ENCODE peak calls at places on chromosomes 1 and 21, in five cellular contexts. One of them, this sample, is unnamed.

GRCh38 chr1:185775505-185775904 is 41.3 kb downstream of the HMCN1 start:
- DNase-seq in NT2/D1: peak; percentile 11
- DNase-seq in suprapubic skin: no peak
- DNase-seq in astrocyte of the spinal cord: no peak
- DNase-seq in OCI-LY7: no peak
- DNase-seq in this sample: no peak

GRCh38 chr1:78522136-78522535 is 31.4 kb downstream of the PTGFR start:
- DNase-seq in OCI-LY7: no peak
- DNase-seq in suprapubic skin: no peak
- DNase-seq in astrocyte of the spinal cord: no peak
- DNase-seq in NT2/D1: no peak
- DNase-seq in this sample: no peak

GRCh38 chr1:233500111-233500510 is 113.8 kb upstream of the KCNK1 start:
- DNase-seq in OCI-LY7: no peak
- DNase-seq in astrocyte of the spinal cord: no peak
- DNase-seq in NT2/D1: no peak
- DNase-seq in suprapubic skin: no peak
- DNase-seq in this sample: no peak

GRCh38 chr1:223670458-223671159 is 5.1 kb upstream of the CAPN8 start:
- DNase-seq in astrocyte of the spinal cord: peak; percentile 18
- DNase-seq in OCI-LY7: peak; percentile 8
- DNase-seq in NT2/D1: peak; percentile 82
- DNase-seq in suprapubic skin: no peak
- DNase-seq in this sample: peak; percentile 84

GRCh38 chr1:215007880-215008279 is 74.7 kb upstream of the KCNK2 start:
- DNase-seq in astrocyte of the spinal cord: no peak
- DNase-seq in OCI-LY7: no peak
- DNase-seq in NT2/D1: no peak
- DNase-seq in suprapubic skin: no peak
- DNase-seq in this sample: no peak

GRCh38 chr1:226443439-226443838 is 35.5 kb upstream of the PARP1 start:
- DNase-seq in NT2/D1: no peak
- DNase-seq in astrocyte of the spinal cord: peak; percentile 84
- DNase-seq in OCI-LY7: no peak
- DNase-seq in suprapubic skin: no peak
- DNase-seq in this sample: no peak

GRCh38 chr21:31220567-31220966 is 123.5 kb downstream of the TIAM1 start:
- DNase-seq in suprapubic skin: no peak
- DNase-seq in NT2/D1: no peak
- DNase-seq in OCI-LY7: no peak
- DNase-seq in astrocyte of the spinal cord: peak; percentile 13
- DNase-seq in this sample: no peak

GRCh38 chr1:229420765-229421164 is 13.1 kb downstream of the ACTA1 start:
- DNase-seq in NT2/D1: no peak
- DNase-seq in astrocyte of the spinal cord: no peak
- DNase-seq in OCI-LY7: peak; percentile 20
- DNase-seq in suprapubic skin: no peak
- DNase-seq in this sample: no peak

GRCh38 chr1:84089470-84090261 is 54.4 kb upstream of the PRKACB start:
- DNase-seq in OCI-LY7: no peak
- DNase-seq in astrocyte of the spinal cord: peak; percentile 38
- DNase-seq in suprapubic skin: no peak
- DNase-seq in NT2/D1: no peak
- DNase-seq in this sample: no peak

GRCh38 chr1:223401873-223402789 is 8.9 kb downstream of the CCDC185 start:
- DNase-seq in suprapubic skin: no peak
- DNase-seq in astrocyte of the spinal cord: peak; percentile 73
- DNase-seq in NT2/D1: no peak
- DNase-seq in OCI-LY7: no peak
- DNase-seq in this sample: no peak

GRCh38 chr1:112075566-112075965 is 86.1 kb upstream of the KCND3 start:
- DNase-seq in astrocyte of the spinal cord: no peak
- DNase-seq in NT2/D1: no peak
- DNase-seq in OCI-LY7: no peak
- DNase-seq in suprapubic skin: no peak
- DNase-seq in this sample: no peak

GRCh38 chr1:160993544-160993943 is 27.4 kb downstream of the F11R start:
- DNase-seq in OCI-LY7: peak; percentile 50
- DNase-seq in suprapubic skin: no peak
- DNase-seq in NT2/D1: no peak
- DNase-seq in astrocyte of the spinal cord: peak; percentile 52
- DNase-seq in this sample: no peak

GRCh38 chr1:87151500-87152421 is 176.9 kb upstream of the LMO4 start:
- DNase-seq in NT2/D1: peak; percentile 80
- DNase-seq in astrocyte of the spinal cord: peak; percentile 77
- DNase-seq in OCI-LY7: peak; percentile 40
- DNase-seq in suprapubic skin: peak; percentile 71
- DNase-seq in this sample: peak; percentile 92

GRCh38 chr1:166032901-166033371 is 133.9 kb downstream of the FAM78B start:
- DNase-seq in astrocyte of the spinal cord: no peak
- DNase-seq in NT2/D1: no peak
- DNase-seq in OCI-LY7: no peak
- DNase-seq in suprapubic skin: no peak
- DNase-seq in this sample: no peak

GRCh38 chr1:21271550-21271949 is 18.7 kb downstream of the ECE1 start:
- DNase-seq in NT2/D1: no peak
- DNase-seq in suprapubic skin: no peak
- DNase-seq in OCI-LY7: no peak
- DNase-seq in astrocyte of the spinal cord: no peak
- DNase-seq in this sample: no peak

GRCh38 chr1:119766374-119766794 is 2.3 kb downstream of the HMGCS2 start:
- DNase-seq in suprapubic skin: no peak
- DNase-seq in OCI-LY7: no peak
- DNase-seq in astrocyte of the spinal cord: no peak
- DNase-seq in NT2/D1: no peak
- DNase-seq in this sample: no peak

GRCh38 chr1:154353460-154353904 is 28.2 kb downstream of the ATP8B2 start:
- DNase-seq in OCI-LY7: peak; percentile 12
- DNase-seq in astrocyte of the spinal cord: peak; percentile 22
- DNase-seq in NT2/D1: no peak
- DNase-seq in suprapubic skin: no peak
- DNase-seq in this sample: peak; percentile 50

DNA sequence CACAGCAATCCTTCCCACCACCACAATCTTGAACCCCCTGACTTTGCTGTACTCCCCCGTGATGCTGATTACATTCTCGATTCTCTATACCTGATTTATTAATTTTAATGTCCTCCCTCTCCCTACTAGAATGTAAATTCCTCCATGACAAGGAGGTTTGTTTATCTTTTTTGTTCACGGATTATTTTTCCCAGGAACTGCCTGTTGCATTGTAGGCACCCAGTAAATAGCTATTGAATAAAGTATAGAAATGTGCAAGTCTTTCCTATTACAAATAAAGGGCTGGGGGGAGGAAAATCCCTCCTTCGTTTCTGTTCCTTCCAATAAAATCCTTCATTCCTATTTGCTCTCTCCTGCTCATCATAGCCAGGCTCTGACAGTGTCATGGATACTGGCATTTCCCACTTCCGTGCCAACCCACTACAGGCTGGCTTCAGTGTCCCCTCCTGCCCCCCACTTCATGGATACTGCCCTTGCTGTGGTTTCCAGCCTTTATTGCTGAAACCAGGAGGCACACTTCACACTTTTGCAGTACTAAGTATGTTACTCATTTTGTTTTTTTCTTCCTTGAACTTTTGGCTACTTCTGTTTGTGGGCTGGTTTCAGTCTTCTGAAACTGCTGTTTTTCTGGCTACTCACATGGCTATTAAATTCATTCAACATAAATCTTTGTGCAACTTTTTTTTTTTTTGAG is 7.5 kb downstream of the KIF1B start:
- DNase-seq in NT2/D1: no peak
- DNase-seq in suprapubic skin: no peak
- DNase-seq in OCI-LY7: no peak
- DNase-seq in astrocyte of the spinal cord: peak; percentile 49
- DNase-seq in this sample: no peak
- H3K4me3 ChIP-seq in NT2/D1: no peak overlapping the region
- H3K4me3 ChIP-seq in suprapubic skin: no peak overlapping the region
- H3K4me3 ChIP-seq in OCI-LY7: no peak overlapping the region
- H3K4me3 ChIP-seq in astrocyte of the spinal cord: no peak overlapping the region
- H3K4me3 ChIP-seq in this sample: no peak overlapping the region

DNA sequence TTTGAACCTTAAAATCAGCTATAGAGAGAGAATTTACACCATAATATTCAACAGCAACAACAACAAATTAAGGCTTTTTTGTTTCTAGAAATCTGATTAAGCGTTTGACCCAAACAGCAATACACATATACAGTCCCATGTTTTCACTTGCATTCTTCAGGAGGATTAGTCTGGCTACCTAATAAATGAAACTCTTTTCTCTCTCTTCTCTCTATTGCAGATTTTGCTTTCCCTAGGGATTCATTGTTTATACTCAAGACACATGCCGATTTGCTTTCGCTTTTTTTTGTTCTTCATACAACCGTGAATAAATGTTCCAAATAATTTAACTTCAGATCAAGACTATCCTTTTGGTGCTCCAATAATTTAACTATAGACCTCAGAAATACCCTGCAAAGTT is 162.4 kb upstream of the PTBP2 start:
- DNase-seq in astrocyte of the spinal cord: peak; percentile 45
- DNase-seq in suprapubic skin: no peak
- DNase-seq in NT2/D1: no peak
- DNase-seq in OCI-LY7: no peak
- DNase-seq in this sample: no peak
- H3K4me3 ChIP-seq in astrocyte of the spinal cord: no peak overlapping the region
- H3K4me3 ChIP-seq in suprapubic skin: no peak overlapping the region
- H3K4me3 ChIP-seq in NT2/D1: no peak overlapping the region
- H3K4me3 ChIP-seq in OCI-LY7: no peak overlapping the region
- H3K4me3 ChIP-seq in this sample: no peak overlapping the region

GRCh38 chr21:36749935-36750578 is 51.1 kb downstream of the SIM2 start:
- DNase-seq in NT2/D1: peak; percentile 93
- DNase-seq in OCI-LY7: no peak
- DNase-seq in suprapubic skin: no peak
- DNase-seq in astrocyte of the spinal cord: peak; percentile 65
- DNase-seq in this sample: peak; percentile 84

GRCh38 chr21:36744560-36745231 is 45.8 kb downstream of the SIM2 start:
- DNase-seq in OCI-LY7: no peak
- DNase-seq in suprapubic skin: no peak
- DNase-seq in NT2/D1: no peak
- DNase-seq in astrocyte of the spinal cord: no peak
- DNase-seq in this sample: peak; percentile 60

GRCh38 chr21:36747815-36748381 is 49.0 kb downstream of the SIM2 start:
- DNase-seq in astrocyte of the spinal cord: no peak
- DNase-seq in suprapubic skin: no peak
- DNase-seq in OCI-LY7: no peak
- DNase-seq in NT2/D1: peak; percentile 70
- DNase-seq in this sample: peak; percentile 97

GRCh38 chr21:36745459-36745858 is 46.5 kb downstream of the SIM2 start:
- DNase-seq in astrocyte of the spinal cord: no peak
- DNase-seq in OCI-LY7: no peak
- DNase-seq in suprapubic skin: no peak
- DNase-seq in NT2/D1: no peak
- DNase-seq in this sample: no peak

GRCh38 chr21:36747114-36747814 is 48.3 kb downstream of the SIM2 start:
- DNase-seq in astrocyte of the spinal cord: no peak
- DNase-seq in OCI-LY7: no peak
- DNase-seq in suprapubic skin: no peak
- DNase-seq in NT2/D1: no peak
- DNase-seq in this sample: peak; percentile 82
- H3K4me3 ChIP-seq in astrocyte of the spinal cord: peak overlapping the region; percentile 28
- H3K4me3 ChIP-seq in OCI-LY7: no peak overlapping the region
- H3K4me3 ChIP-seq in suprapubic skin: peak overlapping the region; percentile 48
- H3K4me3 ChIP-seq in NT2/D1: peak overlapping the region; percentile 27
- H3K4me3 ChIP-seq in this sample: peak overlapping the region; percentile 42

GRCh38 chr1:24748191-24749121 is 3.2 kb downstream of the CLIC4 start:
- DNase-seq in OCI-LY7: peak; percentile 85
- DNase-seq in astrocyte of the spinal cord: no peak
- DNase-seq in NT2/D1: no peak
- DNase-seq in suprapubic skin: no peak
- DNase-seq in this sample: no peak

GRCh38 chr1:24752305-24752704 is 7.1 kb downstream of the CLIC4 start:
- DNase-seq in NT2/D1: no peak
- DNase-seq in astrocyte of the spinal cord: no peak
- DNase-seq in OCI-LY7: peak; percentile 43
- DNase-seq in suprapubic skin: no peak
- DNase-seq in this sample: no peak

GRCh38 chr1:24751833-24752232 is 6.6 kb downstream of the CLIC4 start:
- DNase-seq in suprapubic skin: no peak
- DNase-seq in OCI-LY7: no peak
- DNase-seq in NT2/D1: no peak
- DNase-seq in astrocyte of the spinal cord: no peak
- DNase-seq in this sample: no peak

GRCh38 chr1:24749886-24750285 is 4.6 kb downstream of the CLIC4 start:
- DNase-seq in OCI-LY7: no peak
- DNase-seq in suprapubic skin: no peak
- DNase-seq in NT2/D1: no peak
- DNase-seq in astrocyte of the spinal cord: no peak
- DNase-seq in this sample: no peak

GRCh38 chr1:24749257-24749656 is 4.0 kb downstream of the CLIC4 start:
- DNase-seq in astrocyte of the spinal cord: no peak
- DNase-seq in suprapubic skin: no peak
- DNase-seq in NT2/D1: no peak
- DNase-seq in OCI-LY7: peak; percentile 75
- DNase-seq in this sample: no peak
- H3K4me3 ChIP-seq in astrocyte of the spinal cord: no peak overlapping the region
- H3K4me3 ChIP-seq in suprapubic skin: no peak overlapping the region
- H3K4me3 ChIP-seq in NT2/D1: no peak overlapping the region
- H3K4me3 ChIP-seq in OCI-LY7: peak overlapping the region; percentile 94
- H3K4me3 ChIP-seq in this sample: no peak overlapping the region

GRCh38 chr21:41933259-41934079 is 20.3 kb downstream of the C2CD2 start:
- DNase-seq in suprapubic skin: peak; percentile 54
- DNase-seq in NT2/D1: no peak
- DNase-seq in OCI-LY7: no peak
- DNase-seq in astrocyte of the spinal cord: no peak
- DNase-seq in this sample: no peak

GRCh38 chr21:41929248-41929647 is 24.6 kb downstream of the C2CD2 start:
- DNase-seq in NT2/D1: no peak
- DNase-seq in OCI-LY7: peak; percentile 16
- DNase-seq in astrocyte of the spinal cord: no peak
- DNase-seq in suprapubic skin: no peak
- DNase-seq in this sample: peak; percentile 16

GRCh38 chr21:41932191-41932575 is 21.6 kb downstream of the C2CD2 start:
- DNase-seq in astrocyte of the spinal cord: peak; percentile 89
- DNase-seq in suprapubic skin: no peak
- DNase-seq in OCI-LY7: no peak
- DNase-seq in NT2/D1: no peak
- DNase-seq in this sample: no peak

GRCh38 chr21:41931041-41931451 is 22.8 kb downstream of the C2CD2 start:
- DNase-seq in NT2/D1: no peak
- DNase-seq in astrocyte of the spinal cord: no peak
- DNase-seq in suprapubic skin: no peak
- DNase-seq in OCI-LY7: no peak
- DNase-seq in this sample: peak; percentile 52

GRCh38 chr21:41932576-41933258 is 21.1 kb downstream of the C2CD2 start:
- DNase-seq in suprapubic skin: no peak
- DNase-seq in NT2/D1: no peak
- DNase-seq in OCI-LY7: no peak
- DNase-seq in astrocyte of the spinal cord: no peak
- DNase-seq in this sample: no peak
- H3K4me3 ChIP-seq in suprapubic skin: peak overlapping the region; percentile 43
- H3K4me3 ChIP-seq in NT2/D1: no peak overlapping the region
- H3K4me3 ChIP-seq in OCI-LY7: no peak overlapping the region
- H3K4me3 ChIP-seq in astrocyte of the spinal cord: no peak overlapping the region
- H3K4me3 ChIP-seq in this sample: no peak overlapping the region

DNA sequence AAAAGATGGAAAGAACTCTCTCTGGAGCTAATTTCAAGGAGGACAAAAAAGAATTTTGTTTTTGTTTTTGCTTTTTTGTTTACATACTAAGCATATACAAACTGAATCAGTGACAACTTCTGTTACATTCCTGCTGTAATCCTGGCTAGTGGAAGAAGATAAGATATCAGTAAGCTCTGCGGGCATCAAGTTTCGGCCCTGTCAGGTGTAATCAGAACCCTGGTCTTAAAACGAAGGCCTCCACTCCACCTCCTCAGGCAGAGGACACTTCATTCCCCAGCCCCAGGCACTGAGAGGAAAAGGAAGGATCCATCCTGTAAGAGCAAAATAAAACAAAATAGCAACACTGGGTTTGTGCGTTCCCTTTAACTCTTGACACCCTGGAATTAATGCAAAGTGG is 88.9 kb upstream of the ARHGAP29 start:
- DNase-seq in NT2/D1: no peak
- DNase-seq in OCI-LY7: no peak
- DNase-seq in astrocyte of the spinal cord: no peak
- DNase-seq in suprapubic skin: no peak
- DNase-seq in this sample: peak; percentile 19
- H3K4me3 ChIP-seq in NT2/D1: no peak overlapping the region
- H3K4me3 ChIP-seq in OCI-LY7: no peak overlapping the region
- H3K4me3 ChIP-seq in astrocyte of the spinal cord: no peak overlapping the region
- H3K4me3 ChIP-seq in suprapubic skin: no peak overlapping the region
- H3K4me3 ChIP-seq in this sample: no peak overlapping the region